ENCODE peak calls at places on chromosomes 16 and 17, in nine cellular contexts. H, O, D, B, A, U, V, J and R are unnamed samples.

GRCh38 chr16:67213197-67214019 is 13.5 kb upstream of the TMEM208 start:
- DNase-seq in O (peak; percentile 74), A (no peak), H (no peak), J (no peak), U (no peak), V (no peak), D (peak; percentile 61), B (no peak), R (no peak)

GRCh38 chr17:40452921-40453378 is 9.7 kb downstream of the IGFBP4 start:
- DNase-seq in A (no peak), J (no peak), U (no peak), B (peak; percentile 72), O (no peak), H (peak; percentile 65), V (no peak), D (no peak), R (no peak)

GRCh38 chr17:60442271-60443201 is 20.2 kb downstream of the CHCT1 start:
- DNase-seq in H (peak; percentile 34), U (no peak), J (no peak), A (no peak), B (no peak), D (no peak), O (no peak), V (no peak), R (no peak)

GRCh38 chr17:41785876-41786226 is 660 bp downstream of the JUP start:
- DNase-seq in B (peak; percentile 94), H (peak; percentile 75), V (peak; percentile 88), A (peak; percentile 79), U (no peak), O (peak; percentile 71), J (no peak), D (peak; percentile 43), R (no peak)

GRCh38 chr17:62819511-62820221 is 11.6 kb upstream of the MARCHF10 start:
- DNase-seq in B (peak; percentile 87), J (peak; percentile 97), D (peak; percentile 10), A (peak; percentile 64), O (peak; percentile 49), U (peak; percentile 68), H (peak; percentile 99), V (peak; percentile 74), R (no peak)

GRCh38 chr17:27993161-27993695 is 49.2 kb upstream of the NLK start:
- DNase-seq in H (no peak), A (no peak), B (no peak), V (no peak), D (no peak), J (no peak), U (no peak), O (no peak), R (no peak)

GRCh38 chr16:24013733-24014645 is 178.2 kb downstream of the PRKCB start:
- DNase-seq in U (no peak), V (no peak), D (no peak), H (no peak), B (no peak), O (no peak), A (no peak), J (no peak), R (peak; percentile 94)

GRCh38 chr16:58684001-58684353 is 593 bp downstream of the SLC38A7 start:
- DNase-seq in H (peak; percentile 19), J (no peak), V (no peak), B (no peak), D (no peak), U (no peak), O (no peak), A (no peak), R (no peak)

GRCh38 chr16:80198265-80198994 is 342.4 kb upstream of the DYNLRB2 start:
- DNase-seq in V (no peak), O (no peak), H (peak; percentile 74), U (no peak), A (no peak), D (no peak), B (no peak), J (no peak), R (no peak)

GRCh38 chr17:59361916-59362810 is 30.7 kb downstream of the YPEL2 start:
- DNase-seq in A (no peak), B (no peak), O (no peak), H (peak; percentile 38), J (peak; percentile 94), V (no peak), U (no peak), D (no peak), R (peak; percentile 56)

GRCh38 chr17:70808596-70808995 is 639.3 kb downstream of the KCNJ2 start:
- DNase-seq in H (peak; percentile 36), B (no peak), J (no peak), U (no peak), D (no peak), O (no peak), A (peak; percentile 59), V (no peak), R (no peak)

GRCh38 chr17:40791808-40792436 is 7.8 kb downstream of the KRT28 start:
- DNase-seq in O (no peak), A (peak; percentile 60), J (peak; percentile 9), B (no peak), D (no peak), V (no peak), U (no peak), H (peak; percentile 58), R (no peak)

GRCh38 chr16:2015117-2015946 is 4.3 kb upstream of the NPW start:
- DNase-seq in J (no peak), D (no peak), U (no peak), B (no peak), A (no peak), O (no peak), H (peak; percentile 93), V (no peak), R (no peak)

GRCh38 chr16:1941924-1942809 is 832 bp downstream of the MSRB1 start:
- DNase-seq in V (no peak), U (no peak), H (peak; percentile 62), B (no peak), J (no peak), A (no peak), D (peak; percentile 50), O (peak; percentile 80), R (no peak)

GRCh38 chr17:82006468-82007227 is 16.0 kb downstream of the CENPX start:
- DNase-seq in B (no peak), J (no peak), O (no peak), U (no peak), V (no peak), H (peak; percentile 28), A (no peak), D (no peak), R (no peak)

GRCh38 chr16:86505185-86505898 is 5.0 kb upstream of the FOXF1 start:
- DNase-seq in J (no peak), V (no peak), A (peak; percentile 67), U (peak; percentile 57), D (no peak), B (no peak), H (no peak), O (no peak), R (no peak)
- H3K4me3 ChIP-seq in J (no peak overlapping the region), V (peak overlapping the region; percentile 58), A (peak overlapping the region; percentile 41), U (no peak overlapping the region), D (no peak overlapping the region), B (no peak overlapping the region), H (no peak overlapping the region), O (no peak overlapping the region), R (no peak overlapping the region)

GRCh38 chr16:85428168-85428898 is 184.8 kb upstream of the GSE1 start:
- DNase-seq in J (no peak), O (peak; percentile 17), A (peak; percentile 76), H (peak; percentile 20), U (peak; percentile 68), V (no peak), B (peak; percentile 73), D (no peak), R (no peak)
- TF ChIP-seq CTCF in J (peak; percentile 51), O (peak; percentile 38), A (peak; percentile 67), H (peak; percentile 63), U (peak; percentile 34), V (peak; percentile 59), B (peak; percentile 50), D (peak; percentile 51), R (peak; percentile 77)

DNA sequence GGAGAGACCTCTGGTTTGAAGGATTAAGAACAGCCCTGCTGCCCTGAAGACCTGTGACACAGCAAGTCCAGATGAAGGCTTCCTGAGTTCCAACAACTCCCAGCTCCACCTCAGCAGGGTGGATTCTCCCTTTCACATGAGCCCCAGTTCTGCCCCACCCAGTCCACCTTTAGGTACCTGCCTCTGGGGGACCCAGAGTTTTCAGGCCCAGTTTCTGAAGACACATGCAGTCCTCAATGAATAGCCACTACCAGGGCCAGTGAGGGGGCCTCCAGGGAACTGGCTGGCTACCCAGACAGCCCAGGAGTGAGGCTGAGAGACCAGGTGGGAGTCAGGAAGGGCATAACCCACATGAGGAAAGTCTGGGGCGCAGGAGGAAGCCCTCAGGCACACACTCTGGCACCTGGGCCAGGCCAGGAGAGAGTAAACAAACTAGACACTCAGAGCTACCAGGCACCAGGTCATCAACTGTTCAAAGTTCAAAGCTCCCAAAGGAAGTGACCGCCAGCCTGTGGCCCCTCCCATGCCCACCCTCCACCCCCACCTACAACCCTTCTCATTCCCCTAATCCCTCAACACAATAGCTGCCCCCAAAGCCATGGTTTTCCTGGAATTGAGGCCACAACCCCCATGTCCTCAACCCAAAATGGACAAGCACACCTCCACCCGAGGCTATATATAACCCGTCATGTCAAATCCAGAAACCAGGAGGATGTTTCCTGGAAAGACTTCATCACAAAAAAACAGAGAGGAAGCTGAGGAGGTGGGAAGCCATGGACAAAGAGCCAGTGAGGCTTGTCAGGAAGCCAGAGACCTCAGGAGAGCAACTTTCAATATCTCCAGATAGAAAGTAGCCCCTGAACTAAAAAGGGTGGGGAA is 2.1 kb downstream of the MYO18A start:
- DNase-seq in A (peak; percentile 10), H (no peak), J (no peak), D (no peak), O (no peak), V (no peak), B (peak; percentile 76), U (no peak), R (no peak)
- H3K4me3 ChIP-seq in A (peak overlapping the region; percentile 81), H (no peak overlapping the region), J (no peak overlapping the region), D (peak overlapping the region; percentile 63), O (peak overlapping the region; percentile 63), V (peak overlapping the region; percentile 85), B (peak overlapping the region; percentile 64), U (peak overlapping the region; percentile 61), R (no peak overlapping the region)

DNA sequence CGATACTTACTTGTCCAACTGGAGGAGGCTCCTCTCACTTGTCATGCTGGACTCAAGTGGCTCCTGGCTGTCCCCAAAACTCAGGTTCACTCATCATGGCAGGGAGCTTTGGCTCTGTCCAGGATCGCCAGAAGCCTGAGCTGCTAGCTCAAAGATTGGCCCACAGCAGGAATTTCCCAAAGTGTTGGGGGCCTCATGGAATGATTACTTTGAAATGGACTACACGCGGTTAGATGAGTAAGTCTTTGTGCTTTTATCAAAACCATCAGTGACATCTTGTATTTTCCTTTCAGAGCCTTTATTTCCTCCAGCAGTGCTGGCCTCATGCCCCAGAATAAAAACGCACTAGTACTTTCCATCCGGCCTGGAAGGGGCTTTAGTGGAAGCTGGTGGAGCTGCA is 29.2 kb upstream of the PHB1 start:
- DNase-seq in V (no peak), D (no peak), H (no peak), O (no peak), J (no peak), A (no peak), U (no peak), B (no peak), R (no peak)
- TF ChIP-seq CTCF in V (no peak), D (no peak), H (no peak), O (no peak), J (no peak), A (no peak), U (no peak), B (no peak), R (no peak)

GRCh38 chr16:77434365-77435239 is at the start of gene ADAMTS18:
- DNase-seq in D (no peak), J (no peak), U (no peak), A (peak; percentile 72), H (no peak), B (peak; percentile 60), V (no peak), O (no peak), R (no peak)
- H3K4me3 ChIP-seq in D (no peak within 1 kb of the TSS), J (peak within 1 kb of the TSS; percentile 46), U (no peak within 1 kb of the TSS), A (peak within 1 kb of the TSS; percentile 76), H (no peak within 1 kb of the TSS), B (no peak within 1 kb of the TSS), V (peak within 1 kb of the TSS; percentile 66), O (no peak within 1 kb of the TSS), R (no peak within 1 kb of the TSS)